ENCODE peak calls at places on chromosomes 3 and 15, in five cellular contexts. F is WTC11, I is GM12878, J is K562, C is HepG2. G is an unnamed sample.
A peak's percentile ranks its signal among the peaks of the same experiment; 100 is the strongest.

GRCh38 chr15:41695750-41696436 is 35.7 kb downstream of the MGA start:
- DNase-seq in F (no peak), I (peak; percentile 39), J (peak; percentile 18), C (peak; percentile 18), G (peak; percentile 45)

GRCh38 chr3:58157649-58158048 is 53.1 kb downstream of the DNASE1L3 start:
- DNase-seq in F (no peak), I (no peak), J (no peak), C (no peak), G (no peak)

GRCh38 chr3:114456742-114457141 is 162.9 kb downstream of the TIGIT start:
- DNase-seq in F (no peak), I (peak; percentile 87), J (no peak), C (no peak), G (no peak)

GRCh38 chr3:19467761-19468160 is 319.5 kb downstream of the KCNH8 start:
- DNase-seq in F (no peak), I (no peak), J (no peak), C (no peak), G (peak; percentile 27)

GRCh38 chr15:74799843-74800558 is 12.6 kb upstream of the LMAN1L start:
- DNase-seq in F (peak; percentile 90), I (peak; percentile 76), J (peak; percentile 94), C (peak; percentile 43), G (peak; percentile 85)

GRCh38 chr3:111871809-111872623 is 13.0 kb downstream of the PHLDB2 start:
- DNase-seq in F (no peak), I (no peak), J (no peak), C (peak; percentile 5), G (no peak)

GRCh38 chr15:90706394-90707327 is 10.5 kb upstream of the BLM start:
- DNase-seq in F (no peak), I (no peak), J (no peak), C (no peak), G (no peak)

GRCh38 chr3:184361532-184361931 is at the start of the genes CLCN2 and POLR2H:
- DNase-seq in F (peak; percentile 70), I (no peak), J (peak; percentile 81), C (peak; percentile 53), G (peak; percentile 80)

GRCh38 chr3:186413615-186414415 is 51.8 kb upstream of the DGKG start:
- DNase-seq in F (peak; percentile 45), I (peak; percentile 17), J (no peak), C (no peak), G (peak; percentile 75)

GRCh38 chr15:64656508-64656907 is 118.9 kb downstream of the RBPMS2 start:
- DNase-seq in F (no peak), I (no peak), J (no peak), C (no peak), G (no peak)

GRCh38 chr15:64653757-64654156 is 121.6 kb downstream of the RBPMS2 start:
- DNase-seq in F (no peak), I (no peak), J (no peak), C (no peak), G (no peak)

GRCh38 chr15:64645995-64646394 is 129.4 kb downstream of the RBPMS2 start:
- DNase-seq in F (no peak), I (no peak), J (no peak), C (no peak), G (no peak)

GRCh38 chr15:64647367-64647766 is 128.0 kb downstream of the RBPMS2 start:
- DNase-seq in F (no peak), I (no peak), J (no peak), C (no peak), G (no peak)

DNA sequence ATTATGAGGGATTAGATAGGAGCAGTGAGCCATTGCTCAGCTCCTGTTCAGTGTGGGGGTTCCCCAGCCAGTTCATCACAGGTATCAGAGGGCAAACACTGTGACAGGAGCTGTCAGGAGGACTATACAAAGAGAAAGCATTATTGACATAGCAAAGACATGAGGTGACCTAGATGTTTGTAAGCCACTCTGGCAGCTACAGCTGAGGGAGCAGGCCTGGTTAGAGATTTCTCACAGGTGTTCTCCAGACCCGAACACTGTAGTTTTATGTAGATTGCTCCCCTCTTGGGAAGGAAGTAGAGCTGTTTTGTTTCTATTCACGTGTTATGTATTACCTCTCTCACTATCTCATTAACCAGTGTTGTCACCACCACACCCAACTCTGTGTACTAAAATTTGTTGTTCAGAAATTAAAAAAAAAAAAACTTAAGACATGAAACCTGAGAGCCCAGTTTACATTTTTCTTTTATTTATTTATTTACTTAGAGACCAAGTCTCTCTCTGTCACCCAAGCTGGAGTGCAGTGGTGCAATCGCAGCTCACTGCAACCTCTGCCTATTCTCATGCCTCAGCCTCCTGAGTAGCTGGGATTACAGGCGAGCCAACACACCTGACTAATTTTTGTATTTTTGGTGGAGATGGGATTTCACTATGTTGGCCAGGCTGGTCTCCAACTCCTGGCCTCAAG is 123.7 kb downstream of the RBPMS2 start:
- DNase-seq in F (no peak), I (peak; percentile 82), J (no peak), C (peak; percentile 85), G (peak; percentile 74)
- TF ChIP-seq CREB1 in F (no peak), I (peak; percentile 35), J (no peak), C (no peak), G (no peak)

GRCh38 chr15:72483279-72483678 is 9.1 kb downstream of the ARIH1 start:
- DNase-seq in F (no peak), I (no peak), J (no peak), C (no peak), G (no peak)

GRCh38 chr15:72475674-72476073 is 1.5 kb downstream of the ARIH1 start:
- DNase-seq in F (no peak), I (no peak), J (no peak), C (no peak), G (no peak)

GRCh38 chr15:72482275-72482674 is 8.1 kb downstream of the ARIH1 start:
- DNase-seq in F (no peak), I (no peak), J (no peak), C (no peak), G (no peak)

GRCh38 chr15:72486144-72486543 is 12.0 kb downstream of the ARIH1 start:
- DNase-seq in F (no peak), I (no peak), J (no peak), C (no peak), G (no peak)

GRCh38 chr15:72481015-72481659 is 7.0 kb downstream of the ARIH1 start:
- DNase-seq in F (no peak), I (no peak), J (no peak), C (no peak), G (no peak)
- TF ChIP-seq CREB1 in F (no peak), I (no peak), J (no peak), C (no peak), G (no peak)

DNA sequence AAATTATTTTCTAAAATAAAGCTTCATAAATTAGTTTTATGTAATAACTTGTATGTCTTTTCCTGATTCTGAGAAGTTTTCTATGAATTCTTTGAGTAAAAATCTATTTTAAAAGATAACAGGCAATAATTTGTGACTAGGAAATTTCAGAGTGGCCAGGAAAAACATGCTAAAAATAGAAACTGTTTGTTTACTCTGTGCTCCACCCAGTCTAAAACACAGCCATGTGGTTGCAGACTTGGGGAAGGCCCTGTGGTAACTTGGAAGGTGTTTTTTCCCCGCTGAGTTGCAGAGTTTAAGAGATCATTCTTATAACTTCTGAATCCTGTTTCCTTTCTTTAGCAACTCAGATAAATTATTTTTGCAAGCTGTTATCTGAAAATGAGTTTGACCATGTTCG is 21.9 kb downstream of the PLCL2 start:
- DNase-seq in F (no peak), I (no peak), J (no peak), C (no peak), G (no peak)
- TF ChIP-seq CREB1 in F (no peak), I (no peak), J (no peak), C (no peak), G (no peak)

GRCh38 chr3:69842789-69843188 is 103.5 kb downstream of the MITF start:
- DNase-seq in F (no peak), I (no peak), J (no peak), C (no peak), G (no peak)
- TF ChIP-seq CREB1 in F (no peak), I (no peak), J (no peak), C (no peak), G (no peak)